ENCODE peak calls at places on chromosomes 6 and 20, in eight cellular contexts. V, P, E, F, L, R, A and Q are unnamed samples.

GRCh38 chr6:21804941-21805610 is 211.5 kb downstream of the SOX4 start:
- DNase-seq in P (no peak), L (no peak), A (peak), E (no peak), F (no peak), R (no peak), V (no peak), Q (no peak)

GRCh38 chr6:24779416-24779815 is 4.7 kb downstream of the GMNN start:
- DNase-seq in V (peak), R (no peak), P (peak), L (no peak), F (no peak), A (peak), E (no peak), Q (peak)

GRCh38 chr6:117188627-117189201 is 76.6 kb upstream of the VGLL2 start:
- DNase-seq in L (no peak), E (peak), V (no peak), R (no peak), A (no peak), F (peak), P (peak), Q (no peak)

GRCh38 chr6:81138236-81138635 is 614.2 kb downstream of the TENT5A start:
- DNase-seq in E (peak), P (peak), F (no peak), L (no peak), R (no peak), A (no peak), V (no peak), Q (no peak)

GRCh38 chr6:3999800-4000661 is 78.9 kb downstream of the FAM217A start:
- DNase-seq in E (peak), P (no peak), F (no peak), L (no peak), V (no peak), A (no peak), R (no peak), Q (no peak)

GRCh38 chr6:152750694-152751093 is at the start of gene VIP:
- DNase-seq in L (no peak), E (peak), V (peak), P (peak), R (peak), A (peak), F (peak), Q (peak)

GRCh38 chr20:8076505-8077498 is 55.3 kb upstream of the PLCB1 start:
- DNase-seq in E (no peak), R (no peak), P (no peak), V (no peak), F (no peak), L (no peak), A (peak), Q (no peak)

GRCh38 chr20:10986586-10986985 is 312.8 kb upstream of the JAG1 start:
- DNase-seq in A (peak), V (no peak), R (no peak), F (no peak), E (no peak), P (no peak), L (no peak), Q (no peak)

GRCh38 chr6:71248306-71248705 is 40.3 kb upstream of the OGFRL1 start:
- DNase-seq in L (peak), E (peak), F (no peak), V (peak), P (peak), A (peak), R (no peak), Q (peak)

GRCh38 chr6:74735304-74735703 is 470.5 kb downstream of the COL12A1 start:
- DNase-seq in A (peak), R (no peak), E (peak), L (no peak), F (no peak), P (peak), V (peak), Q (no peak)

GRCh38 chr20:10777713-10778112 is 103.9 kb upstream of the JAG1 start:
- DNase-seq in F (no peak), V (no peak), E (no peak), P (no peak), R (no peak), L (no peak), A (no peak), Q (no peak)

GRCh38 chr6:147666254-147666653 is 157.8 kb downstream of the SAMD5 start:
- DNase-seq in A (no peak), P (no peak), E (no peak), R (no peak), V (no peak), L (no peak), F (no peak), Q (no peak)

GRCh38 chr6:158799051-158799792 is 19.9 kb downstream of the EZR start:
- DNase-seq in L (no peak), A (peak), E (peak), F (no peak), V (peak), P (peak), R (no peak), Q (peak)

GRCh38 chr6:42338573-42339218 is 113.0 kb downstream of the TRERF1 start:
- DNase-seq in F (peak), P (peak), A (peak), V (peak), L (peak), R (no peak), E (peak), Q (no peak)

GRCh38 chr20:46359233-46359751 is 47.1 kb downstream of the ELMO2 start:
- DNase-seq in R (no peak), E (no peak), L (no peak), F (no peak), A (no peak), P (no peak), V (no peak), Q (no peak)

GRCh38 chr6:43436577-43437282 is 9.4 kb downstream of the ABCC10 start:
- DNase-seq in A (peak), R (no peak), P (peak), E (peak), F (peak), L (peak), V (peak), Q (peak)

GRCh38 chr6:75493400-75494064 is at the start of gene FILIP1:
- DNase-seq in V (no peak), E (peak), A (peak), F (peak), R (no peak), P (no peak), L (no peak), Q (no peak)

GRCh38 chr6:27617046-27617687 is 144.3 kb upstream of the ZNF184 start:
- DNase-seq in A (no peak), F (peak), L (no peak), P (peak), E (peak), R (no peak), V (peak), Q (no peak)

GRCh38 chr6:144741659-144742058 is 456.5 kb downstream of the UTRN start:
- DNase-seq in A (no peak), V (no peak), P (no peak), L (no peak), E (no peak), F (no peak), R (no peak), Q (peak)

GRCh38 chr20:11544029-11544678 is 373.5 kb upstream of the BTBD3 start:
- DNase-seq in P (peak), V (peak), F (peak), E (peak), L (peak), A (peak), R (peak), Q (peak)

GRCh38 chr6:106446287-106446885 is 85.9 kb downstream of the CRYBG1 start:
- DNase-seq in E (peak), A (peak), F (no peak), L (peak), V (peak), R (no peak), P (peak), Q (no peak)

GRCh38 chr20:57652865-57653545 is 32.8 kb upstream of the ZBP1 start:
- DNase-seq in P (no peak), F (no peak), V (no peak), E (no peak), A (no peak), L (peak), R (no peak), Q (no peak)

GRCh38 chr6:157558049-157558448 is 177.1 kb downstream of the ZDHHC14 start:
- DNase-seq in R (no peak), V (no peak), P (no peak), E (no peak), A (peak), F (no peak), L (no peak), Q (no peak)

GRCh38 chr6:71967436-71967835 is 81.1 kb downstream of the RIMS1 start:
- DNase-seq in A (peak), P (no peak), E (peak), F (no peak), V (no peak), R (no peak), L (no peak), Q (no peak)

GRCh38 chr6:35686873-35687557 is 1.7 kb downstream of the FKBP5 start:
- DNase-seq in A (no peak), P (no peak), F (no peak), V (no peak), L (no peak), E (no peak), R (no peak), Q (no peak)

GRCh38 chr20:24993337-24994185 is 1.0 kb upstream of the APMAP start:
- DNase-seq in V (peak), F (no peak), P (peak), E (peak), A (peak), L (peak), R (no peak), Q (peak)

DNA sequence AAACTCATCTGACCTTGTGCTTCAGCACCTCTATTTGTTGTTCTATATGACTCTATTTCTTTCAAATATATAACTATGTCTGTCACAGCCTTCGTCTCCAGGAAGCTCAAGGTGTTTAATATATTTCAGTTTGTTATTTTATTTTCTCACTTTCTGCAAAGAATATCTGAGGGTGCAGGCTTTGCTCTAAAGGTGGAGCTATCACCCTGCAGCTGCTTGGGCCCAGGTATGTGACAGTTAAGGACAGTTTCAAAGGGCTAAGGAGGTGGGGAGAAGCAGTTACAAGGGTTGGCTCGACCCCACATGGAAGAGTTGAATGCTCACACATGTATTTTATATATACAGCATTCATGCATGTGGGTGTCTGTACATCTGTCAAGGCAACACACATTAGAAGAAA is 405.6 kb downstream of the BTBD9 start:
- DNase-seq in R (no peak), E (no peak), L (no peak), F (no peak), P (no peak), V (no peak), A (no peak), Q (no peak)
- H3K4me2 ChIP-seq in R (no peak), E (no peak), L (no peak), F (no peak), P (peak), V (no peak), A (no peak), Q (no peak)

GRCh38 chr20:41047975-41048305 is 19.3 kb downstream of the TOP1 start:
- DNase-seq in V (no peak), R (no peak), E (peak), F (no peak), P (peak), A (no peak), L (no peak), Q (no peak)

GRCh38 chr20:41051426-41051825 is 22.8 kb downstream of the TOP1 start:
- DNase-seq in L (no peak), P (no peak), V (no peak), A (no peak), E (no peak), R (no peak), F (no peak), Q (no peak)

GRCh38 chr20:41048475-41049242 is 20.0 kb downstream of the TOP1 start:
- DNase-seq in P (no peak), A (no peak), E (no peak), F (peak), L (no peak), V (no peak), R (no peak), Q (no peak)

GRCh38 chr20:41050361-41051019 is 21.9 kb downstream of the TOP1 start:
- DNase-seq in A (peak), V (no peak), R (no peak), P (no peak), E (peak), L (no peak), F (peak), Q (no peak)

GRCh38 chr20:41049451-41049850 is 20.8 kb downstream of the TOP1 start:
- DNase-seq in V (no peak), E (no peak), F (no peak), P (no peak), A (no peak), L (no peak), R (no peak), Q (no peak)
- H3K4me2 ChIP-seq in V (no peak), E (no peak), F (peak), P (no peak), A (no peak), L (no peak), R (no peak), Q (no peak)

DNA sequence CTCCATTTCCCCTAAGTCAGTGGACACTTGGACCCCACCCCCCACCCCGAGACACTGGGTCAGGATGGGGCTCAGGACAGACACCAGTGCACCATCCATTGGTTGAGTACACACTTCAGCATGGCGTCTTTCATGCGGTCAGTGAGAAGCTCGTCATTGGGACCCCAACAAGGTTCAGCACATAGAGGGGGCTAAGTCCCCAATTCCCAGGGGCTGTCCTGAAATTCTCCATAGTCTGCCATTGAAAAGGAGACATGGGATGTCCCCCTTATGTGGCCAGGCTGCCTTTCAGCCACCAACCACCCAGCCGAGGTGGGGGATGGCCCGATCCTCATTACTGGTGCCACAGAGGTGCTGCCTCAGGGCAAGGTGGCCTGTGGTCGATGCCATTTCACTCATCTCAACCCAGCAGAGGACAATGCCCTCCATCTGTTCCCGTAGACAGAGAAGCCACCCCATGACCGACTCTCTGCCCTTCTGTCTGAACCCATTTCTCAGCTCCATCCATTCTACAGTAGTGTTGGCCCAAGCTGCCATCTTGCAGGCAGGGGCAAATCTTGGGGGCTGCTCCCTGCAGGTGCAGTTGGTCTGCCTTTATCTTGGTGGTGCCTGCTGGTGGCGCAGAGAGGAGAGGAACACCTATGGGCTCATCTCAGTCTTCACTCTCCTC is 37.4 kb downstream of the PRR18 start:
- DNase-seq in E (no peak), L (no peak), A (no peak), P (no peak), V (no peak), R (no peak), F (no peak), Q (no peak)
- H3K4me2 ChIP-seq in E (no peak), L (no peak), A (no peak), P (no peak), V (no peak), R (no peak), F (no peak), Q (no peak)

DNA sequence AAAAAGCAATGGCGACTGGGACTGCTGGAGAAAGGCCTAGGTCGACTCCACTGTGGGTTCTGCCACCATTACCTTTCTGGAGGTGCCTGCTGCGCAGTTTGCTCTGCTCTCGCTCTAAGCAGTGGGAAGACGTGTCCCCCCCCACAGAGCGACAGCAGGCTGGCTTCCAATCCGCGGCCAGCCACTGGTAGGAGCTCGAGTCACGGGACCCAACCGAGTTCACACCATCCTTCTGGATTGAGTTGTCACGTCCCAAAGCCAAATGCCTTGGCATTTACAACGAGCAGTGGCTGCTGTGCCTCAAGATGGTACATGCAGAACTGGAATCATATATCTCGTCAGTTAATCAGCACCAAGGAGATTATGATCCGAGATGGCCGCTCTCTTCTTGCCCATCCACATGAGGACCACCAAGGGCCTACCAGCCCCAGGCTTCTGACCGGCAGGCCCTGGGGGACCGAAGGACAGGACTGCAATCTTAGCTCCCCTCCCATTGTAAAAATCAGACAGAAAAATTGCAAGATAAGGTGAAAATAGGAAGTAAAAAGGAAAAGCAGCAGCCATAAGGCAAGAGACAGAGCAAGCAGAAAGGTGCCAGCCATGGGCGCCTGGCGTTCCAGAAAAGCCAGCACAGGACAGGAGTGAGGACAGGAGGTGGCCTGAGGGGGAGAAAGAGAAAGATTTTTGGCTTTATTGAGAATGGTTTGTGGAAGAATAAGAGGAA is 74.4 kb downstream of the TRAM2 start:
- DNase-seq in E (no peak), L (no peak), V (no peak), R (no peak), P (no peak), A (no peak), F (no peak), Q (no peak)
- H3K4me2 ChIP-seq in E (no peak), L (peak), V (no peak), R (no peak), P (peak), A (no peak), F (no peak), Q (no peak)

GRCh38 chr6:88141641-88142298 is 24.4 kb downstream of the CNR1 start:
- DNase-seq in R (no peak), F (no peak), P (no peak), E (no peak), V (no peak), L (no peak), A (no peak), Q (no peak)
- H3K4me2 ChIP-seq in R (no peak), F (no peak), P (no peak), E (no peak), V (no peak), L (no peak), A (no peak), Q (no peak)

GRCh38 chr6:125554456-125554855 is 195.0 kb upstream of the HEY2 start:
- DNase-seq in A (no peak), E (peak), L (no peak), V (no peak), R (no peak), P (no peak), F (no peak), Q (no peak)

GRCh38 chr6:125558451-125558850 is 191.0 kb upstream of the HEY2 start:
- DNase-seq in L (no peak), A (no peak), E (no peak), V (no peak), F (no peak), R (peak), P (no peak), Q (no peak)

GRCh38 chr6:125558907-125559306 is 190.5 kb upstream of the HEY2 start:
- DNase-seq in R (no peak), L (no peak), V (no peak), F (no peak), A (no peak), P (peak), E (no peak), Q (no peak)
- H3K4me2 ChIP-seq in R (no peak), L (no peak), V (no peak), F (no peak), A (no peak), P (no peak), E (no peak), Q (no peak)

DNA sequence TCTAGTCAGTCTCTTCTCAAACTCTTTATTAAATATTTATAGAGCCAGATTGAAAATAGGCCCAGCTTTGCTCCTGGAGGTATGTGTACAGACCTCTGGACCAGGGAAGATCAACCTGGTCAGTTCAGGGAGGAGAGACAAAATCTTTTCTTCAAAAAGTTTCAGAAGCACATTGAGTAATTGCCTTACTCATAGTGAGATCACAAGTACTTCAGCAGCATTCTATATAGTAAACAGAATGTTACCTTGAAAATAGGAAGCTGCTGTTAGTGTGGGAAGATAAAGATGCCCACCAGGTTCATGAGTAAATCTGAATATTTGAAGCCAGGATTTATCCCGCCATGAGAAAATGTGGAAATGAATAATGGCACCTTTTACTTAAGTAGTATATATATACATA is 665.9 kb upstream of the CITED2 start:
- DNase-seq in R (no peak), P (peak), L (no peak), V (no peak), E (peak), F (no peak), A (peak), Q (no peak)
- H3K4me2 ChIP-seq in R (no peak), P (no peak), L (no peak), V (no peak), E (no peak), F (no peak), A (no peak), Q (no peak)